ENCODE peak calls at places on chromosome 6, in ten cellular contexts. J, F, T, C, W, P, O, I, N and E are unnamed samples.

GRCh38 chr6:154343473-154344308 is 12.9 kb downstream of the IPCEF1 start:
- DNase-seq in J (peak; percentile 24), F (no peak), T (no peak), C (peak; percentile 88), W (no peak), P (no peak), O (peak; percentile 70), I (no peak), N (peak; percentile 46), E (peak; percentile 69)

GRCh38 chr6:164286021-164286420 is 871.5 kb downstream of the QKI start:
- DNase-seq in J (no peak), F (no peak), T (no peak), C (no peak), W (no peak), P (no peak), O (peak; percentile 29), I (no peak), N (no peak), E (no peak)

GRCh38 chr6:131949909-131950766 is 1.0 kb downstream of the CCN2 start:
- DNase-seq in J (peak; percentile 32), F (peak; percentile 83), T (peak; percentile 76), C (peak; percentile 83), W (peak; percentile 82), P (peak; percentile 78), O (peak; percentile 91), I (no peak), N (peak; percentile 88), E (peak; percentile 76)

GRCh38 chr6:84422380-84422968 is 195.0 kb upstream of the CEP162 start:
- DNase-seq in J (peak; percentile 31), F (peak; percentile 63), T (peak; percentile 46), C (peak; percentile 7), W (peak; percentile 19), P (peak; percentile 33), O (peak; percentile 30), I (no peak), N (peak; percentile 75), E (peak; percentile 42)

GRCh38 chr6:45595010-45595851 is 217.5 kb upstream of the SUPT3H start:
- DNase-seq in J (no peak), F (no peak), T (no peak), C (no peak), W (no peak), P (no peak), O (no peak), I (no peak), N (no peak), E (no peak)

GRCh38 chr6:135488023-135488422 is 9.5 kb downstream of the AHI1 start:
- DNase-seq in J (no peak), F (no peak), T (no peak), C (no peak), W (no peak), P (no peak), O (peak; percentile 77), I (no peak), N (no peak), E (no peak)

GRCh38 chr6:141580121-141580520 is 552.6 kb upstream of the GJE1 start:
- DNase-seq in J (no peak), F (no peak), T (no peak), C (no peak), W (no peak), P (no peak), O (peak; percentile 42), I (no peak), N (no peak), E (no peak)

GRCh38 chr6:154276810-154277577 is 79.6 kb downstream of the IPCEF1 start:
- DNase-seq in J (peak; percentile 33), F (no peak), T (no peak), C (no peak), W (no peak), P (no peak), O (peak; percentile 46), I (no peak), N (peak; percentile 56), E (no peak)

GRCh38 chr6:125310994-125311649 is 9.4 kb upstream of the HDDC2 start:
- DNase-seq in J (peak; percentile 55), F (no peak), T (no peak), C (peak; percentile 48), W (no peak), P (no peak), O (peak; percentile 48), I (no peak), N (peak; percentile 82), E (peak; percentile 45)

GRCh38 chr6:141313986-141314385 is 818.7 kb upstream of the GJE1 start:
- DNase-seq in J (no peak), F (no peak), T (no peak), C (no peak), W (no peak), P (no peak), O (no peak), I (no peak), N (no peak), E (no peak)

GRCh38 chr6:148999501-148999900 is 252.7 kb downstream of the UST start:
- DNase-seq in J (no peak), F (no peak), T (no peak), C (no peak), W (no peak), P (no peak), O (peak; percentile 45), I (no peak), N (no peak), E (no peak)

GRCh38 chr6:137475103-137475502 is 19.1 kb downstream of the OLIG3 start:
- DNase-seq in J (no peak), F (no peak), T (no peak), C (no peak), W (no peak), P (no peak), O (no peak), I (no peak), N (no peak), E (no peak)
- TF ChIP-seq CTCF in J (peak; percentile 32), F (no peak), T (no peak), C (no peak), W (no peak), P (no peak), O (no peak), I (no peak), N (no peak), E (no peak)

GRCh38 chr6:81023007-81023582 is 729.4 kb downstream of the TENT5A start:
- DNase-seq in J (peak; percentile 34), F (no peak), T (no peak), C (no peak), W (no peak), P (no peak), O (peak; percentile 18), I (no peak), N (no peak), E (no peak)
- H3K9me3 ChIP-seq in J (peaks cover 13% of the 10 kb centered on the region), F (peaks cover 6% of the 10 kb centered on the region), T (peaks cover 33% of the 10 kb centered on the region), C (no peaks in the 10 kb centered on the region), W (no peaks in the 10 kb centered on the region), P (no peaks in the 10 kb centered on the region), O (no peaks in the 10 kb centered on the region), I (no peaks in the 10 kb centered on the region), N (peaks cover 8% of the 10 kb centered on the region), E (peaks cover 7% of the 10 kb centered on the region)

GRCh38 chr6:28603920-28604319 is 78.2 kb downstream of the GPX5 start:
- DNase-seq in J (no peak), F (no peak), T (no peak), C (no peak), W (no peak), P (no peak), O (no peak), I (no peak), N (no peak), E (no peak)

GRCh38 chr6:28615616-28615954 is 89.9 kb downstream of the GPX5 start:
- DNase-seq in J (no peak), F (no peak), T (no peak), C (no peak), W (no peak), P (no peak), O (no peak), I (no peak), N (no peak), E (no peak)

GRCh38 chr6:28606424-28607391 is 81.0 kb downstream of the GPX5 start:
- DNase-seq in J (peak; percentile 87), F (no peak), T (no peak), C (peak; percentile 13), W (no peak), P (no peak), O (peak; percentile 80), I (no peak), N (peak; percentile 83), E (peak; percentile 77)

GRCh38 chr6:28607990-28608389 is 82.3 kb downstream of the GPX5 start:
- DNase-seq in J (no peak), F (no peak), T (no peak), C (no peak), W (no peak), P (no peak), O (no peak), I (no peak), N (no peak), E (peak; percentile 57)

GRCh38 chr6:28609672-28610071 is 84.0 kb downstream of the GPX5 start:
- DNase-seq in J (no peak), F (no peak), T (no peak), C (no peak), W (no peak), P (no peak), O (no peak), I (no peak), N (no peak), E (no peak)
- H3K27me3 ChIP-seq in J (no peaks in the 10 kb centered on the region), F (peaks cover 3% of the 10 kb centered on the region), T (peaks cover 99% of the 10 kb centered on the region), C (peaks cover 19% of the 10 kb centered on the region), W (peaks cover 19% of the 10 kb centered on the region), P (peaks cover 19% of the 10 kb centered on the region), O (no peaks in the 10 kb centered on the region), I (peaks cover 9% of the 10 kb centered on the region), N (no peaks in the 10 kb centered on the region), E (no peaks in the 10 kb centered on the region)

GRCh38 chr6:31711233-31711632 is 3.9 kb upstream of the LY6G6D start:
- DNase-seq in J (no peak), F (no peak), T (no peak), C (no peak), W (no peak), P (no peak), O (no peak), I (no peak), N (no peak), E (no peak)

GRCh38 chr6:31713465-31713864 is 1.7 kb upstream of the LY6G6D start:
- DNase-seq in J (no peak), F (no peak), T (no peak), C (no peak), W (no peak), P (no peak), O (no peak), I (no peak), N (no peak), E (no peak)

GRCh38 chr6:31710490-31711219 is 4.0 kb downstream of the LY6G6F start:
- DNase-seq in J (no peak), F (no peak), T (no peak), C (no peak), W (no peak), P (no peak), O (no peak), I (no peak), N (no peak), E (no peak)

GRCh38 chr6:31713991-31714684 is 1.0 kb upstream of the LY6G6D start:
- DNase-seq in J (no peak), F (no peak), T (no peak), C (no peak), W (no peak), P (no peak), O (no peak), I (no peak), N (peak; percentile 50), E (peak; percentile 77)

DNA sequence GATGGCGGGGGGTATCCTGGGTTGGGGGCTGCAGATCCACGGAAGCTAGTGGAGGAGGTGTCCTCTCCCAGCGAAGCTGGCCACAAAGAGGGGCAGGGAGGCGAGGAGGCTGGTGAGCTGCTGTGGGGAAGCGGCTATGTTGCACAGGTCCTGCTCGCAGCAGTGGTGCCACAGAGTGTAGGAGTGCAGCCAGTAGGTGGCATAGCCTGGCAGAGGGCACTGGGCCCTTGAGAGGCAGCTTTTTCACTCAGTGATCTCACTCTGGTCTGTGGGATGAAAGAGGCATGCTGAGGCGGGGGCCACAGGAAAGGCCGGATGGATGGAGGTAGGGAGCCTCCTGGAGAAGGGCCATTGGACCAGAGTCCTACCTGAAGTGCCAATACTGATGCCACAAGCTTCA is 2.9 kb upstream of the LY6G6D start:
- DNase-seq in J (no peak), F (no peak), T (no peak), C (no peak), W (no peak), P (no peak), O (no peak), I (no peak), N (no peak), E (no peak)
- TF ChIP-seq CTCF in J (peak; percentile 38), F (no peak), T (peak; percentile 36), C (no peak), W (no peak), P (no peak), O (no peak), I (no peak), N (no peak), E (no peak)